ENCODE peak calls at places on chromosomes 11 and 22, in six cellular contexts. T is A549, R is GM12878, G is prostate gland, X is SJSA1, B is cardiac muscle cell. S is an unnamed sample. For H3K9me3, the result is how much of the 10 kb centered on the place peaks cover.

GRCh38 chr11:126403039-126403438 is 47.6 kb downstream of the ST3GAL4 start:
- DNase-seq in X (peak), G (peak), R (no peak), T (peak), B (no peak), S (no peak)

GRCh38 chr22:42320463-42321416 is 50.3 kb upstream of the TCF20 start:
- DNase-seq in T (no peak), R (no peak), X (no peak), B (no peak), G (no peak), S (no peak)

GRCh38 chr11:76638267-76639197 is 32.0 kb downstream of the LRRC32 start:
- DNase-seq in G (no peak), T (no peak), B (no peak), R (no peak), X (no peak), S (no peak)

GRCh38 chr11:94781822-94782221 is 13.7 kb downstream of the AMOTL1 start:
- DNase-seq in T (no peak), X (no peak), R (no peak), B (peak), G (no peak), S (no peak)

GRCh38 chr22:28442951-28443876 is 236.4 kb downstream of the TTC28 start:
- DNase-seq in X (peak), G (peak), T (no peak), B (peak), R (no peak), S (no peak)

GRCh38 chr22:33049125-33049729 is 9.0 kb downstream of the SYN3 start:
- DNase-seq in X (peak), G (peak), B (peak), T (peak), R (peak), S (peak)

GRCh38 chr11:109981028-109981636 is 112.1 kb upstream of the ZC3H12C start:
- DNase-seq in B (no peak), R (no peak), T (no peak), G (no peak), X (no peak), S (no peak)

GRCh38 chr22:38034278-38034882 is 22.8 kb upstream of the PICK1 start:
- DNase-seq in G (peak), B (peak), R (peak), T (peak), X (peak), S (peak)

GRCh38 chr11:78548911-78549572 is 25.6 kb downstream of the NARS2 start:
- DNase-seq in T (no peak), B (peak), G (no peak), X (no peak), R (no peak), S (no peak)

GRCh38 chr22:17638182-17638431 is 450 bp upstream of the BCL2L13 start:
- DNase-seq in X (no peak), B (no peak), G (peak), R (no peak), T (peak), S (no peak)

GRCh38 chr11:64040684-64041267 is 5.0 kb downstream of the FLRT1 start:
- DNase-seq in T (peak), G (no peak), B (no peak), R (no peak), X (no peak), S (no peak)
- H3K27ac ChIP-seq in T (no peak), G (no peak), B (no peak), R (no peak), X (no peak), S (no peak)

DNA sequence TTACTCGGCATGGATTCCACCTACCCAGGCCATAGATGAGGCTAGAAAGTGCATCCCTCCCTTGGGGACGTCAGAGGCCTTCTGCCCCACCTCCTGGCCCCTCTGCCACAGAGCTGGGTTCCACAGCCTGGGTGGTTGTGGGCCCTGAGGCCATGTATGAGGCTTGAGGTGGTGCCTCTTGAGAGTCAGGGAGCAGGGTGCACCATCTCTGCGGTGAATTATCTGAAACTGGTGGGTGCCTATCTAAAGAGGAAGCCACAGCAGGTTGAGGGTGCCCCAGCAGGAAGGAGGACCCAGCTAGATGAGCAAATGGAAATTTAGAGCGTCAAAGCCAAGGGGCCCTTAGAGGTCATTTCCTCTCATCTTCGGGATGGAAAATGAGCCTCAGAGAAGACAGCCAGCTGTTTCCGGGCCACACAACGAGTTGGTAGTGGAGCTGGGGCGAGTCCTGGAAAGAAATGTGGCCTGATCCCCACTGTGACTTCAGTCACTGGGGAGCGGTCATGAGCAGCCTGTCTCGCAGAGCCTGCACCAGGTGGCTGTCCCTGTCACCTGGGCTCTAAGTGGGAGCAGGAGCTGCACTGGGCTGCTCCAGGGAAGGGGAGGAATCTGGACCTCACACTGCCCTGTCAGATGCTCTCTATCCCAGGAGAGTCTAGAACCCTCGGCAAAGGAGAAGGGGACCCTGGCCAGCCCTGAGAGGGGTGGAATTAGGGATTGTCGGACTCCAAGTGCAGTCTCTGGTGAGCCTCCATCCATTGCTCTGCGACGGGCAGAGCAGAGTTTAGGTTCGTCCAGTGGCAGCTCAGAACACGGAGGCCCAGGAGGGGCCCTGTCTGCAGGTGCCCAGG is 7.3 kb downstream of the ADORA2A start:
- DNase-seq in G (no peak), B (peak), X (peak), T (no peak), R (peak), S (no peak)
- H3K4me3 ChIP-seq in G (no peak), B (no peak), X (no peak), T (no peak), R (peak), S (no peak)

DNA sequence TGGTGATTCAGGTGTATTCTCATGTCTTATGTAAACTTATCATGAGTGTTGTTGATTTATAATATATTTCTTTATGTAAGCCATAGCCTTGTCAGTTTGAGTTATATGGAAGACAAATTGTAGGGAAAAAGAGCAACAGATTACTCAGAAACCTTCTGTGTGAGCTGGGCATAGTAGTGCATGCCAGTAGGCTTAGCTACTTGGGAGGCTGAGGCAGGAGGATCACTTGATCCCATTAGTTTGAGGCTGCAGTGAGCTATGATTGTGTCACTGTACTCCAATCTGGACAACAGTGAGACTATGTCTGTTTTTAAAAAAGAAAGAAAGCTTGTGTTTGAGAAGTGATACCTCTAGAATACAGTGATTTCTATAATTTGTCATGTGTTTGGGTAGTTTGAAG is 2.2 kb upstream of the RAB30 start:
- DNase-seq in T (no peak), B (no peak), X (no peak), G (no peak), R (no peak), S (no peak)
- H3K9me3 ChIP-seq in T (under half), B (under half), X (under half), G (under half), R (under half), S (under half)

DNA sequence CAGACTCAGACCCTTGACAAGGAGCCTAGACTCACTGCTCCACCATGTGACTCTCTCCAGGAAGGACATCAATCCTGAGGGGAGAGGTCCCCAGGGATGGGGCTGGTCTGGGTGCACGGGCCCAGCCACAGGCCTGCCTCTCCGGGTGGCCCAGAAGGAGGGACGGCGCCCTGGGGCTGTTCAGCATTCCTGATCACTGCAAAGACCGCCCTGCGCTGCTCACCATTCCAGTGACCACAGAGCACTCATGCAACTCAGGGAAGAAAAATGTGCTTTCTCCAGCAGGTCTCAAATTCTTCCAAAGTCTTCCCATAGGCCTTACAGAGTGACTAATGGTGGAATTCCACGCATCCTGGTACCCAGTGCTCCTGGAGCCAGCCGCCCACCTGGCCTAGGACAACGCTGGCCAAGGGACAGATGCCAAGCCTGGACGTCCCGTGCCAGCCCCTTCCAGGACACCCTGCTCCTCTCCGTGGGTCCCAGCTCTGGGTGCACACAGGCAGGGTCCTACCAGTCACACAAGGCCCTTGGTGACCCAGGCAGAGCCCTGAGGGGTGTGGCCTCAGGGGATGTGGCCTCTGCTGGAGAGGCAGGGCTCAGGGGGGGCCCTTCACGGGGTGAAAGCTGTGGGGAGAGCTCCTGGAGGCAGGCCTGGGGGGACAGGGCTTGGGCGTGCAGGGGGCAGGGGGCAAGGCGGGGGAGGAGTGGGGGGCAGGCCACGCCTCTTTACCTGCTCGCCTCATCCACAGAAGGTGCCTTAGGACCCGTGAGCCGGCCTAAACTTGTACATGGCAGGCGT is 178.8 kb downstream of the IGLL1 start:
- DNase-seq in X (peak), G (no peak), T (no peak), R (no peak), B (peak), S (peak)
- H3K27ac ChIP-seq in X (peak), G (peak), T (peak), R (no peak), B (no peak), S (no peak)

GRCh38 chr11:33734441-33735165 is 1.6 kb downstream of the CD59 start:
- DNase-seq in B (peak), G (no peak), X (peak), T (no peak), R (no peak), S (no peak)
- H3K4me3 ChIP-seq in B (peak), G (peak), X (peak), T (peak), R (peak), S (peak)

GRCh38 chr11:58861533-58861932 is 17.0 kb upstream of the GLYATL2 start:
- DNase-seq in B (no peak), X (no peak), R (no peak), G (no peak), T (no peak), S (no peak)
- H3K9me3 ChIP-seq in B (under half), X (under half), R (under half), G (under half), T (under half), S (under half)

GRCh38 chr11:67632175-67632981 is 2.6 kb upstream of the NUDT8 start:
- DNase-seq in T (no peak), R (no peak), G (no peak), X (no peak), B (no peak), S (no peak)
- H3K27ac ChIP-seq in T (no peak), R (no peak), G (no peak), X (no peak), B (no peak), S (no peak)

GRCh38 chr22:46537221-46537945 is at the start of gene CELSR1:
- DNase-seq in T (peak), R (no peak), B (peak), X (no peak), G (peak), S (no peak)

GRCh38 chr22:46541536-46541935 is 4.1 kb upstream of the CELSR1 start:
- DNase-seq in R (no peak), X (no peak), T (no peak), G (no peak), B (no peak), S (no peak)

GRCh38 chr22:46537946-46538815 is 761 bp upstream of the CELSR1 start:
- DNase-seq in B (peak), G (no peak), R (no peak), X (no peak), T (peak), S (no peak)

GRCh38 chr22:46538816-46539163 is 1.4 kb upstream of the CELSR1 start:
- DNase-seq in X (no peak), T (no peak), B (peak), R (no peak), G (no peak), S (no peak)

DNA sequence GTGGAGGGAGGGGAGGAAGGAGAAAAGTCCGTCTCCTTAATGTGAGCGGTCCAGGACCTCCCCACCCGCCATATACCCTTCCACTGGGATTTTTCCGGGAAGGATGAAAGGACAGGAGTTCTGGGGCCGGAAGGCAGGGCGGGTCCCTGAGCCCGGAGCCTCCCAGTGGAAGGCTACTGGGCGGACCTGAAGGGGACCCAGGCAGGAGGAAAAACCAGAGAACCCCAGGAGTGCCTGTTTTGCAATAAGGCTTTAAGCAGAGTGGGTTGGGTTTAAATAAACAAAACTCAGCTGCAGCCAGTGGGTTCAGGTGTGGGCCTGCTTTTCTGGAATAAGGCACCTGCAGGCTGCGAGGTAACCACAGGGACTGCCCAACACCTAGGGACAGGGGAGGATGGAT is 1.7 kb upstream of the CELSR1 start:
- DNase-seq in G (peak), T (no peak), R (no peak), B (no peak), X (no peak), S (no peak)
- H3K4me3 ChIP-seq in G (peak), T (peak), R (no peak), B (no peak), X (no peak), S (no peak)

GRCh38 chr22:48585916-48586798 is 1241.5 kb downstream of the BRD1 start:
- DNase-seq in X (no peak), R (no peak), B (no peak), T (no peak), G (no peak), S (no peak)
- H3K9me3 ChIP-seq in X (under half), R (under half), B (under half), T (under half), G (under half), S (half or more)

GRCh38 chr11:35135222-35135621 is 3.7 kb upstream of the CD44 start:
- DNase-seq in T (no peak), X (no peak), R (no peak), G (no peak), B (peak), S (no peak)
- H3K27ac ChIP-seq in T (peak), X (no peak), R (no peak), G (no peak), B (no peak), S (no peak)

S was measured in AG04450.